ENCODE peak calls at places on chromosome 12, in four cellular contexts. U, N, A and X are unnamed samples.

GRCh38 chr12:122523280-122523679 is 3.5 kb downstream of the RSRC2 start:
- DNase-seq in U (no peak), N (no peak), A (no peak), X (no peak)

GRCh38 chr12:22653075-22653474 is 28.1 kb downstream of the ETNK1 start:
- DNase-seq in U (no peak), N (no peak), A (no peak), X (no peak)

GRCh38 chr12:66115083-66115600 is 15.4 kb downstream of the LLPH start:
- DNase-seq in U (no peak), N (no peak), A (no peak), X (no peak)

GRCh38 chr12:102174761-102175160 is 22.9 kb downstream of the PMCH start:
- DNase-seq in U (no peak), N (no peak), A (no peak), X (no peak)

GRCh38 chr12:75479963-75480461 is 543 bp upstream of the GLIPR1 start:
- DNase-seq in U (no peak), N (no peak), A (no peak), X (no peak)

GRCh38 chr12:27743601-27744000 is 33.0 kb downstream of the MRPS35 start:
- DNase-seq in U (no peak), N (no peak), A (no peak), X (no peak)

GRCh38 chr12:69901141-69901900 is 76.3 kb downstream of the MYRFL start:
- DNase-seq in U (no peak), N (no peak), A (no peak), X (no peak)

GRCh38 chr12:115149685-115150378 is 465.9 kb upstream of the TBX3 start:
- DNase-seq in U (no peak), N (no peak), A (no peak), X (no peak)

GRCh38 chr12:116672842-116673516 is 64.9 kb downstream of the SPRING1 start:
- DNase-seq in U (no peak), N (no peak), A (peak), X (no peak)

GRCh38 chr12:74889563-74890236 is 319.9 kb downstream of the KCNC2 start:
- DNase-seq in U (no peak), N (peak), A (no peak), X (no peak)

GRCh38 chr12:23561536-23561935 is 387.9 kb downstream of the SOX5 start:
- DNase-seq in U (no peak), N (no peak), A (no peak), X (peak)

GRCh38 chr12:107447336-107447735 is 238.3 kb upstream of the PWP1 start:
- DNase-seq in U (no peak), N (no peak), A (no peak), X (no peak)

GRCh38 chr12:95790025-95790911 is at the start of gene NTN4:
- DNase-seq in U (no peak), N (no peak), A (no peak), X (no peak)

GRCh38 chr12:76914102-76914859 is 35.5 kb upstream of the CSRP2 start:
- DNase-seq in U (no peak), N (no peak), A (no peak), X (no peak)

GRCh38 chr12:5018677-5019076 is 25.0 kb upstream of the KCNA5 start:
- DNase-seq in U (no peak), N (no peak), A (no peak), X (no peak)

GRCh38 chr12:64229240-64229639 is 7.1 kb upstream of the KICS2 start:
- DNase-seq in U (no peak), N (no peak), A (no peak), X (no peak)

GRCh38 chr12:2944401-2945047 is 14.7 kb upstream of the TEAD4 start:
- DNase-seq in U (peak), N (peak), A (peak), X (peak)

GRCh38 chr12:53097564-53098353 is at the start of gene IGFBP6:
- DNase-seq in U (no peak), N (no peak), A (no peak), X (no peak)

GRCh38 chr12:54258286-54258685 is 21.6 kb downstream of the CBX5 start:
- DNase-seq in U (no peak), N (no peak), A (no peak), X (no peak)

GRCh38 chr12:65280306-65280705 is 1.8 kb downstream of the MSRB3 start:
- DNase-seq in U (no peak), N (no peak), A (no peak), X (no peak)

GRCh38 chr12:9134981-9135628 is 19.4 kb upstream of the A2M start:
- DNase-seq in U (no peak), N (peak), A (no peak), X (peak)

GRCh38 chr12:53101931-53102781 is 1.1 kb upstream of the SOAT2 start:
- DNase-seq in U (no peak), N (no peak), A (no peak), X (no peak)

GRCh38 chr12:106953352-106954260 is 2.1 kb upstream of the TMEM263 start:
- DNase-seq in U (no peak), N (no peak), A (no peak), X (no peak)

GRCh38 chr12:53207042-53207441 is at the start of gene ITGB7:
- DNase-seq in U (no peak), N (no peak), A (peak), X (no peak)

GRCh38 chr12:114396153-114396868 is 9.6 kb downstream of the TBX5 start:
- DNase-seq in U (no peak), N (no peak), A (no peak), X (no peak)

GRCh38 chr12:47734725-47735480 is 9.6 kb upstream of the ENDOU start:
- DNase-seq in U (no peak), N (no peak), A (no peak), X (no peak)

GRCh38 chr12:47735649-47736048 is 10.4 kb upstream of the ENDOU start:
- DNase-seq in U (no peak), N (no peak), A (no peak), X (no peak)

GRCh38 chr12:47737936-47738335 is 12.6 kb upstream of the ENDOU start:
- DNase-seq in U (no peak), N (no peak), A (no peak), X (no peak)

GRCh38 chr12:47736216-47736615 is 10.9 kb upstream of the ENDOU start:
- DNase-seq in U (no peak), N (no peak), A (no peak), X (no peak)

GRCh38 chr12:47736877-47737676 is 11.8 kb upstream of the ENDOU start:
- DNase-seq in U (no peak), N (no peak), A (no peak), X (no peak)
- TF ChIP-seq ZNF274 in U (no peak), N (no peak), A (no peak), X (no peak)

DNA sequence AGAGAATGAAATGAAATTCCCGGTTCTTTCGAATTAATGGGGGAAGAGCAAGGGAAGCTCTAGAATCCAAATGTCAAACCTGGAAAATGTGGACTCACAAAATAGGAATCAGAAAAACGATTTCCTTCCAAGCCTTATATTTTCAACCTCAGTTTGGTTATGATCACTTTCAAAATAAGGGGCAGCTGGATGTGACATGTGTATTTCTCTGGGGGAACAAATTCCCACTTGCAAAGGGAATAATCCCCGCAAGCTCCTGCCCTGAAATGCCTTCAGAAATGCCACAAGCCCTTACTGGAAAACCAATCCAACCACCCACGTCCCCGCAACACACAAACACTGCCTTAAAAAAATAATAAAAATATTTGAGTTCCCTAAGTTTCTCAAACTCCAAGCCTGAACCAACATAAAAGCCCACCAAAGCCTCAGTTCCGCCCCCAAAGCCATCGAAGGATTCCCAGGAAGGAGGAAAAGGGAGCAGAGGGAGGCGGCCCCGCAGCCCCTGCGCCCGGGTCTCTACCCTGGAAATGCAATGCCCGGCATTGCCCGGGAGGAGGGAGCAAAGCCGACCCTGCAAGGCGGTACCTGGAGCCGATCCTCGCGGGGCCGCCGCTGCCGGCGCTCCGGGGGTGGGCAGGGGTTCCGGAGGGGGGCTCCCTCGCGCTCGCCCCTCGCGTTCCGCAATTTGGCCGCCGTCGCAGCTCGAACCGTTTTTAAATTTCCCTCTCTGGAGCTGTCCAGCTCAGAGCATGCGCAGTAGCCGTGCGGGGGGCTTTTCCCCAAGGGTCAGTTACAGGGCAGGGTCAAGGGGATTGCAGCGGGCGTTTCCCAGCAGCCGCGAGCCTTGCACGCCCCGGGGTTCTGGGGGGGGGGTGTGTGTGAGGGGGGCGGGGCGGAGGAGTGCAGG is at the start of gene FOXN4:
- DNase-seq in U (no peak), N (no peak), A (no peak), X (no peak)
- H3K9ac ChIP-seq in U (peak), N (no peak), A (no peak), X (peak)

GRCh38 chr12:32030151-32030550 is 70.9 kb downstream of the RESF1 start:
- DNase-seq in U (no peak), N (no peak), A (no peak), X (no peak)
- H3K4me3 ChIP-seq in U (no peak), N (no peak), A (no peak), X (no peak)

GRCh38 chr12:46983959-46984833 is 95.2 kb upstream of the PCED1B start:
- DNase-seq in U (no peak), N (peak), A (peak), X (peak)
- TF ChIP-seq ZNF274 in U (no peak), N (no peak), A (no peak), X (no peak)

GRCh38 chr12:6662906-6663742 is at the start of gene ING4:
- DNase-seq in U (peak), N (peak), A (peak), X (peak)
- H3K9ac ChIP-seq in U (peak), N (peak), A (peak), X (peak)

DNA sequence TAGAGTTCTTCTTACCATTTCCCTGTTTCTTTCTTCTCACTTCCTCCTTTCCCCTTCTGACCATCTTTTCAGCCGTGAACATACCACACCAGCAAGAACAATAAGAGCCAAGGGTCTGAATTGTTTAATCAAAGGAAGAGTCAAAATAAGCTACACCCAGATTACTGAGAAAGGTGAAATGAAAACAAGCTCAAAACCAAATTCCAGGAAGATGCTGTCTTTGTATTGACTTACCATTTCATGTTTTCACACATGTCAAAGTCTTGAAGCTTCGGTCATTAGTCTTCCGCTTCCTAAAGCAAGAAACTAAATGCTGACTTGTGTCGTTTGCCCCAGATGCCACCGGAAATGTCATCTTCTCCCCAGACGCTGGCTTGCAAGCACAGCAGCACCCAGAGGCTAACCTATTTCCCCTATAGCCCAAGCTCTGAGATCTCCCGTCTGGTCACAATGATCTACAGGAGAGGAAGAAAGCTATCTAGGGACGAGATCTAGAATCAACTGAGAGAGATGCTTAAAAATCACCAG is 136.5 kb upstream of the AMIGO2 start:
- DNase-seq in U (no peak), N (no peak), A (peak), X (no peak)
- H3K4me3 ChIP-seq in U (no peak), N (no peak), A (peak), X (no peak)

DNA sequence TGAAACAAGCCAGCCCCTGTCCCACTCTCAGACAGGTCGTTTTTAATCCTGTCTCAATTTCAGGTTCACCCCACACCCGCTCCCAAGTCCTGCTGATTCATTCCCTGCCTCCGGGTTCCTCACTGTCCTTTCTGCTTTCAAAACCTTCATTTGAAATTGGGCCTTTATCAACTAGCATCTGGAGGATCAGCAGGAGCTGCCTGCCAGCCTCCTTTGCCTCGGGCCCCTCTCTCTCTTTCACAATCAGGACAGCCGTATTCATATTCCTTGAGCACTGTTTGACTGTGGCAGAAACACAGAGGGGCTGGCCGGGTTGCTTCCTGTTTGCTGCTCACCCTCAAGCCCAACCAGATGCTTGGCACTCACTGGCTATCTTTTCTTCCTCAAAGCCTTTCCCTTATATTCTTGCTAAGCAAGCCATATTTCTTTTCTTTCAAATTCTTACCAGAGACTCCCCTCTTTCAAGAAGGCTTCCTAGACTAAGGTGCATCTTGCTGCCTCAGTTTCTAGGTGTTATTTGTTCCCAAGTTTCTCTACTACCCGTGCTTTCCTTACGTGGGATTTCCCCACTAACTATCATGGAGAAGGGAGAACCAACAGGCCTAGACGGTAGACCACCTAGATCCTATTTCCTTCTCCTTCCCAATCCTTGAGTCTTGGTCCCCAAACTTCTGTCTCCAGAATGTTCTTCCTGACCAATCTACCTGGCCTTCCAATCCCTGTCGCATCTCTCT is 3.0 kb downstream of the GALNT6 start:
- DNase-seq in U (no peak), N (no peak), A (no peak), X (peak)
- TF ChIP-seq ZNF274 in U (no peak), N (no peak), A (no peak), X (no peak)

GRCh38 chr12:99528478-99528877 is 119.1 kb upstream of the GARIN6 start:
- DNase-seq in U (no peak), N (no peak), A (no peak), X (no peak)
- H3K9ac ChIP-seq in U (no peak), N (no peak), A (no peak), X (no peak)

GRCh38 chr12:42957136-42957535 is 367.6 kb upstream of the PRICKLE1 start:
- DNase-seq in U (no peak), N (no peak), A (no peak), X (no peak)
- H3K4me3 ChIP-seq in U (no peak), N (no peak), A (no peak), X (no peak)